ENCODE peak calls at places on chromosomes 5 and 9, in eight cellular contexts. S, N, H, E, P, V, U and F are unnamed samples.

GRCh38 chr9:133730994-133731715 is 7.0 kb downstream of the SARDH start:
- DNase-seq in S (no peak), N (peak), H (no peak), E (no peak), P (no peak), V (no peak), U (no peak), F (no peak)

GRCh38 chr5:168324864-168325615 is 33.6 kb downstream of the WWC1 start:
- DNase-seq in S (no peak), N (no peak), H (peak), E (no peak), P (peak), V (no peak), U (no peak), F (no peak)

GRCh38 chr5:172800088-172800551 is 29.1 kb upstream of the DUSP1 start:
- DNase-seq in S (no peak), N (peak), H (peak), E (no peak), P (peak), V (no peak), U (peak), F (peak)

GRCh38 chr9:34547960-34548603 is 25.3 kb upstream of the ENHO start:
- DNase-seq in S (no peak), N (peak), H (peak), E (no peak), P (peak), V (peak), U (peak), F (peak)

GRCh38 chr9:86328153-86328552 is 26.1 kb downstream of the TUT7 start:
- DNase-seq in S (no peak), N (no peak), H (no peak), E (no peak), P (no peak), V (no peak), U (no peak), F (no peak)

GRCh38 chr9:93094294-93095204 is 1.5 kb upstream of the CARD19 start:
- DNase-seq in S (no peak), N (peak), H (no peak), E (no peak), P (no peak), V (peak), U (no peak), F (peak)

GRCh38 chr9:2809692-2810423 is 34.0 kb downstream of the PUM3 start:
- DNase-seq in S (no peak), N (no peak), H (peak), E (no peak), P (peak), V (peak), U (peak), F (no peak)

GRCh38 chr5:53381-54174 is 38.4 kb upstream of the PLEKHG4B start:
- DNase-seq in S (peak), N (no peak), H (peak), E (no peak), P (peak), V (peak), U (peak), F (no peak)

GRCh38 chr9:68739631-68740174 is 34.7 kb downstream of the PIP5K1B start:
- DNase-seq in S (no peak), N (no peak), H (no peak), E (no peak), P (no peak), V (peak), U (no peak), F (no peak)